ENCODE peak calls at places on chromosome 20, in ten cellular contexts. Q is cardiac fibroblast, U is thoracic aorta, S is testis, I is lung, J is iPS DF 6.9, D is lower lobe of right lung, X is kidney, R is stomach, W is Karpas-422. O is an unnamed sample.

GRCh38 chr20:59455392-59456341 is 148.7 kb upstream of the PHACTR3 start:
- DNase-seq in S (peak; percentile 91), D (no peak), I (no peak), W (peak; percentile 59), X (no peak), U (no peak), R (peak; percentile 56), Q (peak; percentile 17), J (no peak), O (peak; percentile 67)

GRCh38 chr20:19015890-19016465 is 196.5 kb upstream of the SLC24A3 start:
- DNase-seq in X (no peak), S (no peak), D (no peak), J (no peak), U (no peak), Q (no peak), R (no peak), W (no peak), I (peak; percentile 16), O (peak; percentile 62)

GRCh38 chr20:36313476-36313875 is 7.3 kb downstream of the DLGAP4 start:
- DNase-seq in I (no peak), J (no peak), R (no peak), X (no peak), Q (no peak), D (no peak), W (no peak), S (no peak), U (no peak), O (no peak)

GRCh38 chr20:45183084-45183483 is 8.4 kb downstream of the PI3 start:
- DNase-seq in J (no peak), Q (no peak), R (no peak), I (no peak), S (no peak), X (no peak), U (no peak), W (no peak), D (no peak), O (no peak)

GRCh38 chr20:38725959-38726848 is 1.9 kb downstream of the SLC32A1 start:
- DNase-seq in J (no peak), R (peak; percentile 33), D (no peak), Q (peak; percentile 47), S (peak; percentile 37), X (no peak), U (no peak), I (no peak), W (no peak), O (peak; percentile 97)

GRCh38 chr20:760751-761417 is 7.4 kb downstream of the SLC52A3 start:
- DNase-seq in X (no peak), S (peak; percentile 69), W (peak; percentile 83), D (peak; percentile 68), J (peak; percentile 64), R (no peak), U (no peak), Q (peak; percentile 18), I (no peak), O (peak; percentile 91)

GRCh38 chr20:35285806-35286076 is 1.2 kb upstream of the EIF6 start:
- DNase-seq in W (no peak), R (no peak), Q (no peak), X (no peak), U (no peak), I (no peak), D (no peak), J (no peak), S (no peak), O (no peak)

GRCh38 chr20:48098866-48099265 is 313.6 kb upstream of the SULF2 start:
- DNase-seq in I (no peak), R (no peak), X (no peak), W (peak; percentile 26), S (no peak), D (no peak), Q (peak; percentile 83), J (no peak), U (no peak), O (no peak)

GRCh38 chr20:13771853-13772453 is 12.8 kb downstream of the ESF1 start:
- DNase-seq in X (no peak), I (no peak), D (no peak), W (peak; percentile 79), J (no peak), Q (peak; percentile 49), R (no peak), S (no peak), U (no peak), O (no peak)

GRCh38 chr20:23634985-23635767 is 2.6 kb downstream of the CST3 start:
- DNase-seq in R (no peak), X (no peak), S (peak; percentile 58), W (no peak), Q (no peak), J (no peak), D (no peak), I (no peak), U (no peak), O (no peak)

GRCh38 chr20:23396961-23397620 is 24.2 kb downstream of the NAPB start:
- DNase-seq in S (no peak), D (no peak), W (no peak), U (no peak), R (no peak), X (no peak), I (no peak), Q (peak; percentile 25), J (no peak), O (no peak)

GRCh38 chr20:18056174-18057105 is 1.3 kb downstream of the OVOL2 start:
- DNase-seq in U (no peak), S (no peak), J (no peak), W (no peak), D (peak; percentile 61), Q (no peak), I (peak; percentile 31), X (peak; percentile 81), R (peak; percentile 64), O (peak; percentile 79)

GRCh38 chr20:16236589-16237241 is 336.5 kb downstream of the KIF16B start:
- DNase-seq in R (no peak), D (no peak), S (no peak), U (no peak), J (no peak), I (no peak), W (no peak), Q (no peak), X (no peak), O (peak; percentile 33)

GRCh38 chr20:881051-881820 is 34.9 kb downstream of the ANGPT4 start:
- DNase-seq in W (no peak), X (no peak), R (no peak), U (no peak), S (no peak), J (no peak), D (no peak), I (no peak), Q (peak; percentile 52), O (no peak)

GRCh38 chr20:18628330-18628941 is 40.6 kb downstream of the DTD1 start:
- DNase-seq in U (no peak), D (no peak), R (peak; percentile 44), Q (no peak), I (no peak), S (no peak), J (peak; percentile 33), W (peak; percentile 49), X (no peak), O (peak; percentile 90)

GRCh38 chr20:25525295-25525694 is 60.0 kb downstream of the NINL start:
- DNase-seq in U (no peak), R (no peak), J (no peak), S (no peak), I (no peak), W (no peak), D (no peak), X (no peak), Q (no peak), O (no peak)
- H3K4me3 ChIP-seq in U (no peak overlapping the region), R (no peak overlapping the region), J (no peak overlapping the region), S (no peak overlapping the region), I (no peak overlapping the region), W (no peak overlapping the region), D (no peak overlapping the region), X (no peak overlapping the region), Q (no peak overlapping the region), O (no peak overlapping the region)

GRCh38 chr20:3934628-3935027 is 45.4 kb downstream of the PANK2 start:
- DNase-seq in U (no peak), J (no peak), Q (peak; percentile 36), D (no peak), S (no peak), I (no peak), X (peak; percentile 73), W (no peak), R (no peak), O (no peak)

GRCh38 chr20:3935295-3935955 is 46.2 kb downstream of the PANK2 start:
- DNase-seq in Q (peak; percentile 54), U (no peak), J (no peak), X (peak; percentile 64), S (peak; percentile 79), I (no peak), W (no peak), R (no peak), D (no peak), O (no peak)

GRCh38 chr20:3932277-3933073 is 43.3 kb downstream of the PANK2 start:
- DNase-seq in I (no peak), J (no peak), R (no peak), U (no peak), D (no peak), Q (no peak), W (no peak), S (no peak), X (no peak), O (no peak)

GRCh38 chr20:3931664-3932063 is 42.5 kb downstream of the PANK2 start:
- DNase-seq in X (no peak), I (no peak), W (peak; percentile 52), D (no peak), J (no peak), U (no peak), R (no peak), S (no peak), Q (no peak), O (no peak)

GRCh38 chr20:3933126-3933684 is 44.0 kb downstream of the PANK2 start:
- DNase-seq in U (no peak), I (no peak), Q (no peak), X (no peak), W (no peak), D (no peak), R (no peak), S (no peak), J (no peak), O (no peak)
- H3K4me3 ChIP-seq in U (peak overlapping the region; percentile 67), I (no peak overlapping the region), Q (no peak overlapping the region), X (peak overlapping the region; percentile 72), W (no peak overlapping the region), D (peak overlapping the region; percentile 47), R (peak overlapping the region; percentile 44), S (no peak overlapping the region), J (no peak overlapping the region), O (no peak overlapping the region)

DNA sequence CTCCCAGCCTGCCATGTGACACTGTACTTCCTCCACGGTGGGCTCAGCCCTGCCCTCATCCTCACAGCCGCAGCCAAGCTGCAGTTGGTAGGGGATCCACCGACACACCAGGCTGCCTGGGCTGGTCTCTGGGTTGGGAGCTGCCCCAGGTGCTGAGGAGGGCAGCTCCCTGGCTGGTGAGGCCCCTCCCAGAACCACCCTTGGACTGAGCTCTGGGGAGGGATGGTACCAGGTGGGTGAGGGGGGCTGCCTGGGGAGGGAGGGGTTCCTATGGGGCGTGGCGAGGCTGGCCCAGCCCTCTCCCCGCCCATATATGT is 183 bp upstream of the TNFRSF6B start:
- DNase-seq in S (no peak), U (no peak), Q (peak; percentile 46), I (no peak), R (no peak), X (no peak), D (peak; percentile 45), W (peak; percentile 60), J (no peak), O (peak; percentile 90)
- H3K4me3 ChIP-seq in S (no peak overlapping the region), U (peak overlapping the region; percentile 51), Q (peak overlapping the region; percentile 46), I (peak overlapping the region; percentile 58), R (no peak overlapping the region), X (no peak overlapping the region), D (peak overlapping the region; percentile 40), W (no peak overlapping the region), J (no peak overlapping the region), O (no peak overlapping the region)

GRCh38 chr20:40743172-40743775 is 54.2 kb upstream of the MAFB start:
- DNase-seq in X (no peak), U (no peak), R (no peak), J (no peak), I (no peak), Q (no peak), S (no peak), W (no peak), D (no peak), O (no peak)
- H3K4me3 ChIP-seq in X (no peak overlapping the region), U (no peak overlapping the region), R (no peak overlapping the region), J (no peak overlapping the region), I (no peak overlapping the region), Q (no peak overlapping the region), S (no peak overlapping the region), W (no peak overlapping the region), D (no peak overlapping the region), O (no peak overlapping the region)